ENCODE peak calls at places on chromosomes 4 and X, in four cellular contexts. Z is GM12878, B is HCT116, H is K562. G is an unnamed sample.

GRCh38 chr4:84573738-84574720 is 8.9 kb upstream of the CDS1 start:
- DNase-seq in Z (no peak), B (no peak), H (no peak), G (no peak)

GRCh38 chrX:21166302-21166982 is 207.8 kb upstream of the CNKSR2 start:
- DNase-seq in Z (no peak), B (no peak), H (no peak), G (no peak)

GRCh38 chrX:20433376-20433775 is 166.7 kb upstream of the RPS6KA3 start:
- DNase-seq in Z (no peak), B (no peak), H (no peak), G (no peak)

GRCh38 chr4:104519588-104519987 is 24.9 kb upstream of the CXXC4 start:
- DNase-seq in Z (peak), B (no peak), H (no peak), G (no peak)

GRCh38 chr4:82223715-82224114 is 150.1 kb downstream of the HNRNPD start:
- DNase-seq in Z (no peak), B (no peak), H (no peak), G (no peak)

GRCh38 chr4:5863461-5864113 is 29.3 kb downstream of the CRMP1 start:
- DNase-seq in Z (no peak), B (peak), H (no peak), G (no peak)

GRCh38 chrX:8960809-8961413 is 73.0 kb downstream of the FAM9B start:
- DNase-seq in Z (no peak), B (no peak), H (no peak), G (no peak)

GRCh38 chr4:100461796-100462195 is 56.0 kb downstream of the EMCN start:
- DNase-seq in Z (no peak), B (no peak), H (no peak), G (no peak)

GRCh38 chrX:103101280-103102042 is 8.5 kb upstream of the NXF3 start:
- DNase-seq in Z (no peak), B (no peak), H (peak), G (no peak)

GRCh38 chr4:144868309-144868708 is 222.4 kb downstream of the HHIP start:
- DNase-seq in Z (no peak), B (no peak), H (no peak), G (no peak)

GRCh38 chrX:56505866-56506265 is 57.6 kb upstream of the UBQLN2 start:
- DNase-seq in Z (no peak), B (no peak), H (no peak), G (no peak)

GRCh38 chr4:111699163-111699562 is 446.1 kb upstream of the FAM241A start:
- DNase-seq in Z (no peak), B (no peak), H (no peak), G (no peak)

GRCh38 chrX:65596270-65596669 is 61.7 kb upstream of the LAS1L start:
- DNase-seq in Z (peak), B (no peak), H (peak), G (no peak)

GRCh38 chrX:10198254-10198653 is 41.5 kb downstream of the CLCN4 start:
- DNase-seq in Z (no peak), B (no peak), H (no peak), G (no peak)

GRCh38 chr4:848307-848691 is 22.4 kb upstream of the CPLX1 start:
- DNase-seq in Z (no peak), B (no peak), H (no peak), G (no peak)

GRCh38 chr4:144374065-144374464 is 233.5 kb upstream of the GYPA start:
- DNase-seq in Z (peak), B (no peak), H (no peak), G (no peak)

GRCh38 chr4:173288698-173289350 is 45.3 kb downstream of the HMGB2 start:
- DNase-seq in Z (no peak), B (no peak), H (no peak), G (no peak)

GRCh38 chrX:15468036-15468435 is 25.1 kb downstream of the PIR start:
- DNase-seq in Z (no peak), B (no peak), H (peak), G (peak)

GRCh38 chrX:13180807-13181206 is 136.4 kb upstream of the FAM9C start:
- DNase-seq in Z (no peak), B (no peak), H (no peak), G (no peak)

GRCh38 chr4:3316146-3316545 is 23.3 kb downstream of the RGS12 start:
- DNase-seq in Z (no peak), B (no peak), H (no peak), G (no peak)

GRCh38 chrX:37454537-37455285 is 105.5 kb downstream of the PRRG1 start:
- DNase-seq in Z (no peak), B (peak), H (no peak), G (no peak)

GRCh38 chr4:4871267-4872147 is 12.0 kb downstream of the MSX1 start:
- DNase-seq in Z (no peak), B (no peak), H (no peak), G (no peak)

GRCh38 chrX:36640232-36640631 is 367.9 kb upstream of the FAM47C start:
- DNase-seq in Z (no peak), B (no peak), H (no peak), G (no peak)

GRCh38 chr4:150581611-150582010 is 340 bp upstream of the MAB21L2 start:
- DNase-seq in Z (no peak), B (no peak), H (no peak), G (no peak)

GRCh38 chr4:2256156-2256731 is 5.7 kb downstream of the MXD4 start:
- DNase-seq in Z (no peak), B (no peak), H (no peak), G (no peak)

GRCh38 chr4:74330295-74330750 is 22.1 kb downstream of the EPGN start:
- DNase-seq in Z (no peak), B (no peak), H (peak), G (no peak)

GRCh38 chr4:131644619-131645018 is 1504.5 kb upstream of the PCDH10 start:
- DNase-seq in Z (no peak), B (peak), H (no peak), G (peak)

GRCh38 chrX:117895418-117895817 is 221.2 kb downstream of the KLHL13 start:
- DNase-seq in Z (no peak), B (no peak), H (no peak), G (no peak)

GRCh38 chr4:148015058-148015457 is 283.2 kb downstream of the ARHGAP10 start:
- DNase-seq in Z (no peak), B (no peak), H (no peak), G (no peak)

DNA sequence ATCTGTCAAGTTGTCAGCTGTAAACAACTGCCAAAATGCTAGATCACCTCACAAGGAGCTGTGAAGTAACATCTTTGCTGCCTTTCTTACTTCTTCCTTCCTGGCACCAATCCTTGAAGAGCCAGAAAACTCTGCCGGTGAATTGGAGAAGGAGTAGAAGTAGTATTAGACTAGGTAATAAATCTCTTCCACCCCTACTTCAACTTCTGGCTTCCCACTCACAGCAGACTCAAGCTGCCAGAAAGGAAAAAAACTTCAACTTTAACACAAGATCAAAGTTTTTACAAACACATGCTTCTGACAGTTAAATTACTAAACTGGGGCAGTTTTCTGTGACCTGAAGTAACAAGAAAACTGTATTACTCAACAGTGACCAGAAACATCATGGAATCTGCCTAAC is 164.7 kb upstream of the SLC7A11 start:
- DNase-seq in Z (no peak), B (no peak), H (no peak), G (no peak)
- TF ChIP-seq JUND in Z (no peak), B (no peak), H (no peak), G (no peak)

GRCh38 chr4:181966084-181966483 is 277.1 kb upstream of the TENM3 start:
- DNase-seq in Z (no peak), B (no peak), H (no peak), G (no peak)
- TF ChIP-seq JUND in Z (no peak), B (no peak), H (no peak), G (no peak)

GRCh38 chr4:102047616-102048015 is 257.1 kb downstream of the BANK1 start:
- DNase-seq in Z (no peak), B (no peak), H (no peak), G (no peak)
- TF ChIP-seq JUND in Z (no peak), B (no peak), H (no peak), G (no peak)

GRCh38 chr4:12787261-12787660 is 696.9 kb downstream of the RAB28 start:
- DNase-seq in Z (no peak), B (no peak), H (no peak), G (no peak)

GRCh38 chr4:12791536-12791935 is 692.6 kb downstream of the RAB28 start:
- DNase-seq in Z (no peak), B (no peak), H (no peak), G (no peak)
- TF ChIP-seq JUND in Z (no peak), B (no peak), H (no peak), G (no peak)

DNA sequence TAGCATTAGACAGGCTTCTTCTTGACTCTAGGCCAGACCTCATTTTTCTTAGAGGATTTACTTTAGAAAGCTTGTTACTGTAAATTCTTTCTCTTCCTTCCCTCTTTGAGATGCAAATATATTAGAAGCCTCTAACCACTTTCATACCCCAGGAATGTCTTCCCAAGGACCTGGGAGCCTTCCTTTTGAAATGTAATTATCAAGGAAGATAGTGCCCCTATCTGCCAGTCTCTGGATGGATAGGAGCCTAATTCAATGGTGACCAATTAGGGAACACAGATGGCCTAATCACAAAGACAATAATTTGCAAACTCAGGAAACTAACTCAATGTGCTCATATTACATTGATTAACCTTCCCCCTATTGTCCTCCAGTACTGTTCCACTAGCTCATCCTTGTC is 145.6 kb upstream of the DCAF8L1 start:
- DNase-seq in Z (no peak), B (no peak), H (no peak), G (no peak)
- TF ChIP-seq JUND in Z (no peak), B (no peak), H (no peak), G (no peak)

GRCh38 chr4:162560073-162560472 is 396.3 kb upstream of the FSTL5 start:
- DNase-seq in Z (no peak), B (no peak), H (no peak), G (no peak)
- TF ChIP-seq JUND in Z (no peak), B (no peak), H (no peak), G (no peak)